ENCODE peak calls at places on chromosome 14, in five cellular contexts. O is HuH-7, X is endothelial cell of umbilical vein, J is naive B cell, V is upper lobe of left lung. C is an unnamed sample.

GRCh38 chr14:25132734-25133422 is 82.9 kb upstream of the STXBP6 start:
- DNase-seq in O (peak), X (peak), J (peak), V (peak), C (peak)

GRCh38 chr14:102925646-102926045 is 3.2 kb downstream of the AMN start:
- DNase-seq in O (no peak), X (no peak), J (no peak), V (no peak), C (no peak)

GRCh38 chr14:94009767-94010166 is 12.7 kb downstream of the CCDC197 start:
- DNase-seq in O (no peak), X (no peak), J (no peak), V (no peak), C (no peak)

GRCh38 chr14:50510157-50510556 is 22.2 kb downstream of the MAP4K5 start:
- DNase-seq in O (no peak), X (no peak), J (no peak), V (no peak), C (no peak)

GRCh38 chr14:98890556-98891340 is 381.2 kb downstream of the BCL11B start:
- DNase-seq in O (no peak), X (no peak), J (no peak), V (no peak), C (no peak)

GRCh38 chr14:50943261-50943942 is 881 bp downstream of the PYGL start:
- DNase-seq in O (peak), X (peak), J (no peak), V (peak), C (no peak)

GRCh38 chr14:106657460-106657859 is 1131.1 kb downstream of the TMEM121 start:
- DNase-seq in O (no peak), X (no peak), J (peak), V (no peak), C (no peak)

GRCh38 chr14:101859538-101859902 is 98.0 kb downstream of the PPP2R5C start:
- DNase-seq in O (no peak), X (no peak), J (no peak), V (no peak), C (no peak)

GRCh38 chr14:35403085-35403396 is 1.5 kb downstream of the NFKBIA start:
- DNase-seq in O (no peak), X (peak), J (no peak), V (no peak), C (no peak)

GRCh38 chr14:99137913-99138571 is 134.0 kb downstream of the BCL11B start:
- DNase-seq in O (no peak), X (no peak), J (no peak), V (peak), C (no peak)

GRCh38 chr14:103512701-103513611 is 9.7 kb downstream of the CKB start:
- DNase-seq in O (no peak), X (peak), J (no peak), V (peak), C (peak)

GRCh38 chr14:51614707-51615106 is 37.0 kb upstream of the FRMD6 start:
- DNase-seq in O (no peak), X (no peak), J (no peak), V (no peak), C (no peak)

GRCh38 chr14:89572566-89573398 is 155.7 kb upstream of the FOXN3 start:
- DNase-seq in O (no peak), X (no peak), J (no peak), V (no peak), C (no peak)

GRCh38 chr14:98835825-98836100 is 436.2 kb downstream of the BCL11B start:
- DNase-seq in O (no peak), X (no peak), J (no peak), V (no peak), C (no peak)

GRCh38 chr14:70139384-70139783 is 49.4 kb downstream of the SLC8A3 start:
- DNase-seq in O (no peak), X (no peak), J (no peak), V (no peak), C (no peak)

GRCh38 chr14:74517731-74518130 is 24.2 kb downstream of the ISCA2 start:
- DNase-seq in O (no peak), X (no peak), J (no peak), V (no peak), C (peak)

GRCh38 chr14:64801800-64802199 is 77.9 kb downstream of the SPTB start:
- DNase-seq in O (peak), X (peak), J (no peak), V (no peak), C (no peak)

GRCh38 chr14:103910262-103910935 is 17.9 kb upstream of the TDRD9 start:
- DNase-seq in O (peak), X (peak), J (peak), V (peak), C (peak)

GRCh38 chr14:52071675-52072074 is 2.8 kb upstream of the NID2 start:
- DNase-seq in O (no peak), X (peak), J (no peak), V (no peak), C (no peak)

GRCh38 chr14:93115920-93116675 is at the start of gene ITPK1:
- DNase-seq in O (peak), X (peak), J (peak), V (peak), C (no peak)

GRCh38 chr14:64114166-64114565 is 180.0 kb downstream of the ESR2 start:
- DNase-seq in O (no peak), X (no peak), J (no peak), V (no peak), C (no peak)

GRCh38 chr14:104639889-104640548 is 35.4 kb upstream of the TMEM179 start:
- DNase-seq in O (peak), X (peak), J (peak), V (peak), C (peak)

GRCh38 chr14:77593501-77593911 is 22.9 kb downstream of the SPTLC2 start:
- DNase-seq in O (no peak), X (peak), J (peak), V (no peak), C (no peak)

GRCh38 chr14:93970589-93970966 is 5.8 kb downstream of the ASB2 start:
- DNase-seq in O (no peak), X (no peak), J (peak), V (peak), C (no peak)

GRCh38 chr14:100405752-100406455 is 82.8 kb downstream of the SLC25A47 start:
- DNase-seq in O (no peak), X (no peak), J (no peak), V (no peak), C (no peak)

GRCh38 chr14:90991690-90992443 is 68.6 kb downstream of the RPS6KA5 start:
- DNase-seq in O (no peak), X (no peak), J (no peak), V (no peak), C (no peak)

GRCh38 chr14:24726480-24726879 is 92.5 kb upstream of the GZMB start:
- DNase-seq in O (no peak), X (no peak), J (no peak), V (no peak), C (peak)

GRCh38 chr14:105839425-105840265 is 313.3 kb downstream of the TMEM121 start:
- DNase-seq in O (no peak), X (no peak), J (no peak), V (peak), C (no peak)